ENCODE peak calls at places on chromosomes 5 and 9, in eight cellular contexts. B is fibroblast of mammary gland; D is AG09309; J is GM06990; Y is dorsolateral prefrontal cortex; Q is HCT116; M is ovary; K is CD8-positive, alpha-beta T cell. T is an unnamed sample.

GRCh38 chr9:114321759-114322158 is 1.1 kb upstream of the ORM1 start:
- DNase-seq in J (no peak), K (no peak), Q (no peak), D (no peak), Y (no peak), M (no peak), B (peak; percentile 63), T (no peak)

GRCh38 chr9:33737811-33738606 is 57.4 kb upstream of the PRSS3 start:
- DNase-seq in Q (peak; percentile 64), M (no peak), B (peak; percentile 59), D (peak; percentile 18), J (no peak), K (no peak), Y (no peak), T (peak; percentile 49)

GRCh38 chr9:81108821-81109220 is 580.5 kb downstream of the TLE1 start:
- DNase-seq in J (no peak), D (no peak), Y (no peak), Q (no peak), B (no peak), K (no peak), M (no peak), T (no peak)

GRCh38 chr5:35159370-35159742 is 70.9 kb downstream of the PRLR start:
- DNase-seq in Y (no peak), B (no peak), D (no peak), K (no peak), M (no peak), J (no peak), Q (no peak), T (no peak)

GRCh38 chr5:124952566-124952965 is 206.1 kb upstream of the ZNF608 start:
- DNase-seq in B (no peak), D (no peak), K (no peak), Q (no peak), J (peak; percentile 20), M (no peak), Y (no peak), T (no peak)

GRCh38 chr5:160382361-160382760 is 11.9 kb upstream of the C1QTNF2 start:
- DNase-seq in B (no peak), D (no peak), J (no peak), Q (no peak), M (no peak), Y (no peak), K (no peak), T (no peak)

GRCh38 chr9:74942801-74943200 is 9.9 kb downstream of the C9orf40 start:
- DNase-seq in Q (no peak), Y (no peak), B (peak; percentile 31), J (no peak), D (no peak), K (no peak), M (no peak), T (no peak)

GRCh38 chr9:122302541-122302940 is 37.9 kb downstream of the MRRF start:
- DNase-seq in M (no peak), D (no peak), K (no peak), B (no peak), Y (no peak), J (no peak), Q (no peak), T (peak; percentile 16)

GRCh38 chr9:127873223-127873691 is 4.2 kb downstream of the AK1 start:
- DNase-seq in K (no peak), Q (no peak), J (no peak), D (no peak), Y (peak; percentile 33), M (peak; percentile 48), B (no peak), T (no peak)

GRCh38 chr9:131366745-131367401 is 27.0 kb upstream of the PRRC2B start:
- DNase-seq in J (no peak), D (peak; percentile 48), B (peak; percentile 53), Q (no peak), Y (no peak), K (no peak), M (no peak), T (peak; percentile 58)

GRCh38 chr9:109190151-109190550 is 23.1 kb upstream of the FRRS1L start:
- DNase-seq in J (no peak), B (no peak), Y (no peak), M (no peak), K (no peak), Q (no peak), D (no peak), T (no peak)

GRCh38 chr9:89353989-89354388 is 35.7 kb downstream of the SECISBP2 start:
- DNase-seq in D (no peak), Q (no peak), K (no peak), J (no peak), M (no peak), B (no peak), Y (no peak), T (no peak)

GRCh38 chr9:95035846-95036245 is 281.7 kb downstream of the FANCC start:
- DNase-seq in J (no peak), K (no peak), M (no peak), B (no peak), D (no peak), Y (no peak), Q (no peak), T (no peak)

GRCh38 chr5:83179966-83180365 is 102.6 kb downstream of the XRCC4 start:
- DNase-seq in Y (no peak), M (no peak), B (peak; percentile 3), J (no peak), Q (no peak), D (no peak), K (no peak), T (peak; percentile 47)

GRCh38 chr5:10500669-10501068 is 59.0 kb downstream of the ROPN1L start:
- DNase-seq in M (no peak), Q (no peak), D (no peak), K (no peak), J (no peak), B (no peak), Y (no peak), T (no peak)

GRCh38 chr9:28779240-28779639 is 1206.0 kb upstream of the C9orf72 start:
- DNase-seq in M (no peak), J (no peak), Q (no peak), Y (no peak), B (peak; percentile 44), K (no peak), D (no peak), T (no peak)

GRCh38 chr5:149834246-149834855 is 104.2 kb downstream of the PPARGC1B start:
- DNase-seq in J (no peak), D (peak; percentile 62), B (peak; percentile 89), K (peak; percentile 47), Q (peak; percentile 74), Y (peak; percentile 39), M (no peak), T (peak; percentile 90)

GRCh38 chr9:95611354-95611753 is 94.6 kb upstream of the PTCH1 start:
- DNase-seq in B (no peak), J (no peak), M (no peak), Y (no peak), K (no peak), Q (no peak), D (no peak), T (no peak)

GRCh38 chr5:176594554-176594953 is 15.4 kb downstream of the GPRIN1 start:
- DNase-seq in Q (no peak), D (no peak), M (no peak), J (no peak), K (no peak), Y (no peak), B (no peak), T (no peak)

GRCh38 chr5:176597417-176598389 is 12.3 kb downstream of the GPRIN1 start:
- DNase-seq in D (no peak), J (no peak), B (no peak), K (no peak), Y (no peak), M (no peak), Q (no peak), T (no peak)

GRCh38 chr5:176595386-176595943 is 14.5 kb downstream of the GPRIN1 start:
- DNase-seq in K (no peak), D (no peak), Q (no peak), B (no peak), J (no peak), Y (no peak), M (no peak), T (no peak)

GRCh38 chr5:176596069-176596656 is 13.8 kb downstream of the GPRIN1 start:
- DNase-seq in B (no peak), Y (no peak), J (no peak), Q (no peak), M (no peak), D (no peak), K (no peak), T (no peak)

GRCh38 chr5:176596689-176597416 is 13.1 kb downstream of the GPRIN1 start:
- DNase-seq in D (no peak), Y (no peak), K (peak; percentile 72), B (peak; percentile 28), J (peak; percentile 66), M (peak; percentile 56), Q (no peak), T (peak; percentile 68)
- TF ChIP-seq CTCF in D (no peak), Y (no peak), K (no peak), B (no peak), J (no peak), M (peak; percentile 25), Q (no peak), T (no peak)

GRCh38 chr9:36039121-36039520 is 2.4 kb downstream of the RECK start:
- DNase-seq in K (no peak), J (no peak), Q (no peak), Y (no peak), M (no peak), D (no peak), B (no peak), T (no peak)
- H3K4me3 ChIP-seq in K (no peak overlapping the region), J (no peak overlapping the region), Q (no peak overlapping the region), Y (no peak overlapping the region), M (no peak overlapping the region), D (peak overlapping the region; percentile 62), B (peak overlapping the region; percentile 80), T (peak overlapping the region; percentile 99)

DNA sequence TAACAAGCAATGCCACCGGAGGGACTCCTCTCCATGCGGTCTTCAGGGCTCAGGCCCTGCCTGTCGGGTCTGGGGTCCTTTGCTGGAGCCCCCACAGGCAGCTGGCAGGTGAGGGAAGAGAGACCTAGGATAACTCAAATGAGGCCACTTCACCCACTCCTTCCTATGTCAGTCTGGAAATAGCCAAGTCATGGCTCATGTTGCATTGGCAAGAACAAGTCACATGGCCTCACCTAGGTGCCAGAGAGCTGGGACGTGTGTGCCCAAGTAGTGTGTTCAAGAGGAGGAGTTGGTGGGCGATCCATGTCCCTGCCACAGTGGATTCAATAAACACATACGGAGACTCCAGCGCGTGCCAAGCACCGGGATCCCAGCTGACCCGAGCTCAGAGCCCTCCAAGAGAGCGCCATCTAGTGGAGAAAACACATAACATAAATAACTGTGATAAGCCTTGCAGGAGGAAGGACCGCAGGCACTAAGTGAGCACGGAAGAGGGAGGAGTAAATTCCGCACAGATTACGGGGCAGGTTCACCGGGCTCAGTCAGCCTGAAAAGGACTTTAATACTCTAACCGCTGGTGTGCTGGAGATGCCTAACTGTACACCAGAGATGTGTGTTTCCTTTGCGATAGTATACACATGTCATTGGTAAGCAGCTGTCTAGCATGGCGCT is 580.8 kb downstream of the CCDC171 start:
- DNase-seq in K (no peak), B (peak; percentile 67), Y (peak; percentile 48), J (peak; percentile 33), Q (peak; percentile 70), D (no peak), M (peak; percentile 68), T (peak; percentile 67)
- TF ChIP-seq CTCF in K (peak; percentile 31), B (peak; percentile 60), Y (peak; percentile 76), J (peak; percentile 67), Q (peak; percentile 50), D (peak; percentile 61), M (no peak), T (peak; percentile 46)

DNA sequence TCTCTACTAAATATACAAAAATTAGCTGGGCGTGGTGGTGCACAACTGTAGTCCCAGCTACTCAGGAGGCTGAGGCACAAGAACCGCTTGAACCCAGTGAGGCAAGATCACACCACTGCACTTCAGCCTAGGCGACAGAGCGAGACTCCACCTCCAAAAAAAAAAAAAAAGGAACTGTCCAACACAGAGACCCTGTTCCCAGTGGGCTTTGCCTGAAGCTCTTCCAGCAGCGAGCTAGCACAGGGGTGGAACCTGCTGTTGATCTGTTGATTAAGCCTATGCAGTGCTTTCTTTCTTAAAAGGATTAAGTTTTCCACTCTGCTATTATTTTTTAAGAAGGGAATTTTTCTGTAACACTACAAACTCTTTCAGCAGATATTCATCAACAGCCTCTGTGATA is 171.0 kb upstream of the TUT7 start:
- DNase-seq in J (no peak), B (no peak), Y (no peak), D (no peak), K (no peak), M (no peak), Q (no peak), T (no peak)
- H3K4me3 ChIP-seq in J (no peak overlapping the region), B (no peak overlapping the region), Y (no peak overlapping the region), D (no peak overlapping the region), K (no peak overlapping the region), M (no peak overlapping the region), Q (no peak overlapping the region), T (no peak overlapping the region)